ENCODE peak calls at places on chromosomes 6 and 20, in eight cellular contexts. U, S, O, F, A, J, H and X are unnamed samples.

GRCh38 chr20:50715694-50716093 is 15.7 kb upstream of the PARD6B start:
- DNase-seq in S (no peak), A (no peak), F (no peak), J (no peak), U (no peak), H (no peak), O (no peak), X (no peak)

GRCh38 chr20:38298768-38299288 is 5.1 kb upstream of the BPI start:
- DNase-seq in J (peak), S (peak), O (peak), F (peak), U (no peak), A (no peak), H (no peak), X (no peak)

GRCh38 chr20:24662756-24663399 is 193.4 kb downstream of the SYNDIG1 start:
- DNase-seq in A (no peak), S (peak), F (no peak), U (no peak), J (no peak), H (no peak), O (no peak), X (no peak)

GRCh38 chr20:39993737-39994136 is 695.3 kb downstream of the MAFB start:
- DNase-seq in U (peak), A (no peak), F (no peak), H (no peak), J (no peak), S (no peak), O (no peak), X (no peak)

GRCh38 chr20:62999580-62999979 is 7.2 kb downstream of the BHLHE23 start:
- DNase-seq in U (no peak), O (no peak), J (no peak), F (no peak), S (no peak), H (no peak), A (no peak), X (no peak)

GRCh38 chr6:75307364-75308004 is 22.9 kb upstream of the TMEM30A start:
- DNase-seq in A (no peak), H (no peak), J (no peak), U (no peak), S (no peak), F (no peak), O (no peak), X (no peak)

GRCh38 chr6:161198176-161198575 is 75.7 kb downstream of the AGPAT4 start:
- DNase-seq in J (no peak), S (no peak), H (no peak), O (no peak), A (no peak), F (no peak), U (no peak), X (no peak)

GRCh38 chr20:62025394-62025793 is 40.3 kb downstream of the TAF4 start:
- DNase-seq in U (no peak), H (no peak), S (no peak), F (no peak), O (no peak), J (peak), A (no peak), X (no peak)

GRCh38 chr6:109105681-109106080 is 10.4 kb downstream of the CEP57L1 start:
- DNase-seq in S (no peak), O (no peak), J (no peak), A (no peak), F (no peak), H (no peak), U (no peak), X (no peak)

GRCh38 chr6:163165922-163166321 is 248.6 kb upstream of the QKI start:
- DNase-seq in F (no peak), U (peak), H (no peak), A (no peak), J (no peak), O (no peak), S (no peak), X (no peak)

GRCh38 chr20:6044102-6044501 is 9.8 kb downstream of the LRRN4 start:
- DNase-seq in U (no peak), F (no peak), S (no peak), J (no peak), O (no peak), A (no peak), H (no peak), X (no peak)

GRCh38 chr20:38607351-38607750 is 5.7 kb downstream of the ARHGAP40 start:
- DNase-seq in U (no peak), S (no peak), F (no peak), H (no peak), J (no peak), O (no peak), A (no peak), X (no peak)

GRCh38 chr6:147603392-147604081 is 95.0 kb downstream of the SAMD5 start:
- DNase-seq in H (no peak), O (peak), F (no peak), U (no peak), A (no peak), J (no peak), S (no peak), X (no peak)

GRCh38 chr6:132813173-132813856 is 1.1 kb upstream of the RPS12 start:
- DNase-seq in S (peak), A (peak), H (peak), F (no peak), O (peak), U (peak), J (peak), X (peak)

GRCh38 chr6:132270745-132271414 is 130.4 kb downstream of the MOXD1 start:
- DNase-seq in U (peak), A (no peak), O (peak), H (no peak), F (no peak), J (peak), S (no peak), X (no peak)